ENCODE peak calls at places on chromosomes 12 and 14, in seven cellular contexts. One of them, this sample, is unnamed. For H3K4me1, the result is how much of the 10 kb centered on the place peaks cover.

GRCh38 chr14:71658261-71658860 is 273.9 kb upstream of the RGS6 start:
- DNase-seq in OCI-LY7: peak
- DNase-seq in neural progenitor cell: no peak
- DNase-seq in ovary: no peak
- DNase-seq in A673: no peak
- DNase-seq in heart right ventricle: no peak
- DNase-seq in lung: no peak
- DNase-seq in this sample: no peak

GRCh38 chr14:23561873-23562821 is 5.4 kb downstream of the AP1G2 start:
- DNase-seq in OCI-LY7: no peak
- DNase-seq in neural progenitor cell: no peak
- DNase-seq in ovary: no peak
- DNase-seq in A673: no peak
- DNase-seq in heart right ventricle: no peak
- DNase-seq in lung: peak
- DNase-seq in this sample: peak

GRCh38 chr12:111991946-111992345 is 21.0 kb downstream of the TMEM116 start:
- DNase-seq in OCI-LY7: no peak
- DNase-seq in neural progenitor cell: no peak
- DNase-seq in ovary: no peak
- DNase-seq in A673: no peak
- DNase-seq in heart right ventricle: no peak
- DNase-seq in lung: no peak
- DNase-seq in this sample: no peak

GRCh38 chr12:14417717-14418116 is 52.2 kb downstream of the ATF7IP start:
- DNase-seq in OCI-LY7: peak
- DNase-seq in neural progenitor cell: peak
- DNase-seq in ovary: no peak
- DNase-seq in A673: peak
- DNase-seq in heart right ventricle: peak
- DNase-seq in lung: peak
- DNase-seq in this sample: peak

GRCh38 chr14:33837943-33838683 is 112.8 kb downstream of the EGLN3 start:
- DNase-seq in OCI-LY7: no peak
- DNase-seq in neural progenitor cell: no peak
- DNase-seq in ovary: no peak
- DNase-seq in A673: no peak
- DNase-seq in heart right ventricle: no peak
- DNase-seq in lung: no peak
- DNase-seq in this sample: no peak

GRCh38 chr12:120064054-120064940 is 52.3 kb downstream of the RAB35 start:
- DNase-seq in OCI-LY7: no peak
- DNase-seq in neural progenitor cell: no peak
- DNase-seq in ovary: no peak
- DNase-seq in A673: no peak
- DNase-seq in heart right ventricle: no peak
- DNase-seq in lung: no peak
- DNase-seq in this sample: no peak

GRCh38 chr14:97747282-97747681 is 950.1 kb downstream of the VRK1 start:
- DNase-seq in OCI-LY7: no peak
- DNase-seq in neural progenitor cell: peak
- DNase-seq in ovary: no peak
- DNase-seq in A673: no peak
- DNase-seq in heart right ventricle: no peak
- DNase-seq in lung: no peak
- DNase-seq in this sample: no peak

GRCh38 chr12:94873368-94874085 is 130.0 kb downstream of the NDUFA12 start:
- DNase-seq in OCI-LY7: peak
- DNase-seq in neural progenitor cell: peak
- DNase-seq in ovary: peak
- DNase-seq in A673: no peak
- DNase-seq in heart right ventricle: no peak
- DNase-seq in lung: no peak
- DNase-seq in this sample: no peak

DNA sequence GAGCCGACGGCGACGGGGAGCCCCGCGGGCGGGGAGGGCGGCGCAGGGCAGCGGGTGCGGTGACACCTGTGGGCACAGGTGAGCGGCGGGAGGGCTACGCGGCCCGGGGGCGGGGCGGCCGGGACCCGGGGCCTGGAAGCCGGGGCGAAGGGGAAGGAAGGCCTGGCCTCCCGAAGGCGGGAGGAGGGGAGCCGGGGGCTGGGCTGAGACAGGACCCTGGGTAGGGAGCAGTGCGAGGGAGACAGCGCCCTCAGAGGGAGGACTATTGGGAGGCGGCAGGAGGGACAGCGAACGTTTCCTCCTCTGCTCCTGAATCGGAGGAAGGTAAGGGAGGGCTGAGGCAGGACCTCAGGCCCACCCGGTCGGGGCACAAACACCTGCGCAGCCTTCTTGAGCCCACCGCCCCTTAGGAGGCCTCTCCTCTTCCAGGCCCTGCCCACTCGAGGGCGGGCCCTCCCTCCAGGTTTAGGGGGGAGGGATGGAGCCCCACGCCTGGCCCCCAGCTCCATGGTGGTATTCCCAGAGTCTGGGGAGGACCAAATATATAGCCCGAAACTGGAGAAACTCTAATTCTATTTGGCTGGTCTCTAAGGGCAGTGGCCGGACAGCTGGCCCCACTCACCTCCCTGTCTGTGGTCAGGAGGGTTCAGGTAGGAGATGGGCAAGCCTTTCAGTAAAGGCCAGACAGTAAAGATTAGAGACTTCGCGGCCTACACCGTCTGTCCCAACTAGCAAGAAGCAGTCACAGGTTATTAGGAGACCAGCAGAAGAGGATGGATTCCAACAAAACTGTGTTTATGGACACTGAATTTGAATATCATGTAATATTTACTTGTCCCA is 509 bp downstream of the PLEKHG6 start:
- DNase-seq in OCI-LY7: no peak
- DNase-seq in neural progenitor cell: peak
- DNase-seq in ovary: no peak
- DNase-seq in A673: no peak
- DNase-seq in heart right ventricle: no peak
- DNase-seq in lung: no peak
- DNase-seq in this sample: peak
- H3K4me1 ChIP-seq in OCI-LY7: under half
- H3K4me1 ChIP-seq in neural progenitor cell: under half
- H3K4me1 ChIP-seq in ovary: under half
- H3K4me1 ChIP-seq in A673: under half
- H3K4me1 ChIP-seq in heart right ventricle: under half
- H3K4me1 ChIP-seq in lung: under half
- H3K4me1 ChIP-seq in this sample: under half

GRCh38 chr14:104967144-104967413 is 11.1 kb downstream of the AHNAK2 start:
- DNase-seq in OCI-LY7: no peak
- DNase-seq in neural progenitor cell: no peak
- DNase-seq in ovary: no peak
- DNase-seq in A673: no peak
- DNase-seq in heart right ventricle: no peak
- DNase-seq in lung: no peak
- DNase-seq in this sample: no peak

GRCh38 chr14:104968153-104968527 is 10.0 kb downstream of the AHNAK2 start:
- DNase-seq in OCI-LY7: no peak
- DNase-seq in neural progenitor cell: peak
- DNase-seq in ovary: peak
- DNase-seq in A673: peak
- DNase-seq in heart right ventricle: peak
- DNase-seq in lung: peak
- DNase-seq in this sample: peak

GRCh38 chr14:104968541-104969401 is 9.4 kb downstream of the AHNAK2 start:
- DNase-seq in OCI-LY7: peak
- DNase-seq in neural progenitor cell: peak
- DNase-seq in ovary: no peak
- DNase-seq in A673: peak
- DNase-seq in heart right ventricle: no peak
- DNase-seq in lung: no peak
- DNase-seq in this sample: peak

GRCh38 chr14:104966261-104967143 is 11.7 kb downstream of the AHNAK2 start:
- DNase-seq in OCI-LY7: no peak
- DNase-seq in neural progenitor cell: no peak
- DNase-seq in ovary: no peak
- DNase-seq in A673: no peak
- DNase-seq in heart right ventricle: no peak
- DNase-seq in lung: no peak
- DNase-seq in this sample: no peak

GRCh38 chr14:104967414-104968152 is 10.6 kb downstream of the AHNAK2 start:
- DNase-seq in OCI-LY7: no peak
- DNase-seq in neural progenitor cell: peak
- DNase-seq in ovary: peak
- DNase-seq in A673: no peak
- DNase-seq in heart right ventricle: peak
- DNase-seq in lung: no peak
- DNase-seq in this sample: peak
- TF ChIP-seq CTCF in OCI-LY7: no peak
- TF ChIP-seq CTCF in neural progenitor cell: no peak
- TF ChIP-seq CTCF in ovary: no peak
- TF ChIP-seq CTCF in A673: no peak
- TF ChIP-seq CTCF in heart right ventricle: no peak
- TF ChIP-seq CTCF in lung: no peak
- TF ChIP-seq CTCF in this sample: no peak

DNA sequence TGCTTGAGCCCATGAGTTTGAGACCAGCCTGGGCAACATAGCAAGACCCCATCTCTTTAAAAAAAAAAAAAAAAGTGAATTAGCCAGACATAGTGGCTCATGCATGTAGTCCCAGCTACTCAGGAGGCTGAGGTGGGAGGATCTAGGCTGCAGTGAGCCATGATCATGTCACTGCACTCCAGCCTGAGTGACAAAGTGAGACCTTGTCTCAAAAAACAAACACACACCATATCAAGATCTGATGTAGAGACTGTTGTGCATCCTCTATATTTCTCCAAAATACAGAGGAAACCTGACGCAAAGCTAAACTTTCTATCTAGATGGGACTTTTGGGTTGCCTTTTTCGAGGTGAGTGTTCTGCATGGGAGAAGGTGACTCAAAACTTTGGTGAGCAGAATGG is 77.4 kb upstream of the SLC8A3 start:
- DNase-seq in OCI-LY7: no peak
- DNase-seq in neural progenitor cell: no peak
- DNase-seq in ovary: no peak
- DNase-seq in A673: no peak
- DNase-seq in heart right ventricle: no peak
- DNase-seq in lung: no peak
- DNase-seq in this sample: no peak
- H3K4me1 ChIP-seq in OCI-LY7: under half
- H3K4me1 ChIP-seq in neural progenitor cell: under half
- H3K4me1 ChIP-seq in ovary: under half
- H3K4me1 ChIP-seq in A673: under half
- H3K4me1 ChIP-seq in heart right ventricle: under half
- H3K4me1 ChIP-seq in lung: under half
- H3K4me1 ChIP-seq in this sample: under half

GRCh38 chr12:108063192-108063591 is 65.9 kb upstream of the WSCD2 start:
- DNase-seq in OCI-LY7: peak
- DNase-seq in neural progenitor cell: peak
- DNase-seq in ovary: no peak
- DNase-seq in A673: peak
- DNase-seq in heart right ventricle: no peak
- DNase-seq in lung: no peak
- DNase-seq in this sample: no peak
- TF ChIP-seq CTCF in OCI-LY7: peak
- TF ChIP-seq CTCF in neural progenitor cell: peak
- TF ChIP-seq CTCF in ovary: no peak
- TF ChIP-seq CTCF in A673: peak
- TF ChIP-seq CTCF in heart right ventricle: no peak
- TF ChIP-seq CTCF in lung: no peak
- TF ChIP-seq CTCF in this sample: no peak

This sample was measured in sigmoid colon.